ENCODE peak calls at places on chromosomes 3 and 15, in five cellular contexts. D, U, O, C and Y are unnamed samples. For H3K27me3, the result is how much of the 10 kb centered on the place peaks cover.

GRCh38 chr3:58384381-58385090 is 49.1 kb downstream of the PDHB start:
- DNase-seq in D (no peak), U (no peak), O (no peak), C (no peak), Y (no peak)

GRCh38 chr3:187507266-187507665 is 139.1 kb downstream of the RTP4 start:
- DNase-seq in D (no peak), U (no peak), O (no peak), C (no peak), Y (no peak)

GRCh38 chr3:10816019-10816862 is at the start of gene SLC6A11:
- DNase-seq in D (no peak), U (no peak), O (no peak), C (no peak), Y (no peak)

GRCh38 chr3:147383617-147384016 is 22.7 kb downstream of the ZIC4 start:
- DNase-seq in D (no peak), U (no peak), O (no peak), C (no peak), Y (no peak)

GRCh38 chr3:134462236-134463059 is 23.3 kb downstream of the ANAPC13 start:
- DNase-seq in D (no peak), U (peak), O (peak), C (no peak), Y (no peak)

GRCh38 chr3:13015286-13016082 is 57.7 kb downstream of the IQSEC1 start:
- DNase-seq in D (no peak), U (no peak), O (no peak), C (peak), Y (no peak)

GRCh38 chr3:31758342-31758741 is 222.7 kb downstream of the OSBPL10 start:
- DNase-seq in D (no peak), U (no peak), O (no peak), C (no peak), Y (no peak)

GRCh38 chr3:151315136-151315535 is 1.5 kb downstream of the GPR87 start:
- DNase-seq in D (no peak), U (peak), O (no peak), C (no peak), Y (no peak)

GRCh38 chr3:145882416-145882815 is 278.6 kb downstream of the PLOD2 start:
- DNase-seq in D (no peak), U (no peak), O (peak), C (no peak), Y (no peak)

GRCh38 chr3:32780735-32781210 is 37.0 kb upstream of the TRIM71 start:
- DNase-seq in D (no peak), U (no peak), O (peak), C (peak), Y (peak)

GRCh38 chr3:94500146-94500545 is 437.3 kb downstream of the NSUN3 start:
- DNase-seq in D (no peak), U (no peak), O (no peak), C (no peak), Y (no peak)

GRCh38 chr3:58164199-58164879 is 46.4 kb downstream of the DNASE1L3 start:
- DNase-seq in D (no peak), U (no peak), O (no peak), C (no peak), Y (peak)

GRCh38 chr3:28042095-28042635 is 199.3 kb upstream of the CMC1 start:
- DNase-seq in D (no peak), U (no peak), O (no peak), C (no peak), Y (no peak)

GRCh38 chr15:51401872-51402517 is 60.5 kb downstream of the GLDN start:
- DNase-seq in D (no peak), U (no peak), O (peak), C (peak), Y (no peak)

GRCh38 chr15:50355980-50356379 is 982 bp upstream of the GABPB1 start:
- DNase-seq in D (no peak), U (no peak), O (no peak), C (no peak), Y (no peak)

GRCh38 chr3:97692406-97692805 is 72.2 kb upstream of the ARL6 start:
- DNase-seq in D (no peak), U (no peak), O (no peak), C (no peak), Y (no peak)

GRCh38 chr3:58383904-58384303 is 49.7 kb downstream of the PDHB start:
- DNase-seq in D (peak), U (peak), O (peak), C (no peak), Y (peak)

GRCh38 chr15:37370938-37371337 is 270.6 kb upstream of the MEIS2 start:
- DNase-seq in D (no peak), U (no peak), O (no peak), C (no peak), Y (no peak)

GRCh38 chr15:96381463-96381862 is 51.0 kb downstream of the NR2F2 start:
- DNase-seq in D (no peak), U (no peak), O (no peak), C (no peak), Y (no peak)

GRCh38 chr3:31051226-31051625 is 156.8 kb upstream of the GADL1 start:
- DNase-seq in D (no peak), U (peak), O (no peak), C (no peak), Y (no peak)

GRCh38 chr15:83837946-83838571 is 184.1 kb downstream of the ADAMTSL3 start:
- DNase-seq in D (no peak), U (no peak), O (peak), C (no peak), Y (peak)

GRCh38 chr3:45666729-45667440 is 22.3 kb upstream of the SACM1L start:
- DNase-seq in D (no peak), U (no peak), O (peak), C (peak), Y (no peak)

GRCh38 chr3:64918989-64919388 is 231.2 kb upstream of the ADAMTS9 start:
- DNase-seq in D (no peak), U (no peak), O (no peak), C (no peak), Y (no peak)

GRCh38 chr15:47603026-47603425 is 114.3 kb upstream of the SEMA6D start:
- DNase-seq in D (no peak), U (no peak), O (peak), C (no peak), Y (no peak)

GRCh38 chr3:170485696-170486095 is 67.0 kb downstream of the CLDN11 start:
- DNase-seq in D (no peak), U (no peak), O (no peak), C (no peak), Y (no peak)

GRCh38 chr15:46900992-46901391 is 816.3 kb upstream of the SEMA6D start:
- DNase-seq in D (no peak), U (no peak), O (no peak), C (no peak), Y (no peak)

GRCh38 chr3:175585898-175586297 is 726.8 kb downstream of the NAALADL2 start:
- DNase-seq in D (no peak), U (peak), O (peak), C (no peak), Y (no peak)

GRCh38 chr15:40252438-40253178 is 13.7 kb downstream of the PAK6 start:
- DNase-seq in D (no peak), U (no peak), O (no peak), C (no peak), Y (no peak)

GRCh38 chr3:14393440-14394111 is 8.8 kb upstream of the SLC6A6 start:
- DNase-seq in D (no peak), U (no peak), O (peak), C (no peak), Y (no peak)

GRCh38 chr3:61725851-61726333 is 164.5 kb downstream of the PTPRG start:
- DNase-seq in D (no peak), U (no peak), O (peak), C (no peak), Y (no peak)

GRCh38 chr15:66145242-66146182 is 108.0 kb downstream of the MEGF11 start:
- DNase-seq in D (no peak), U (no peak), O (no peak), C (no peak), Y (no peak)

GRCh38 chr3:14472471-14473351 is 67.4 kb downstream of the GRIP2 start:
- DNase-seq in D (no peak), U (peak), O (peak), C (no peak), Y (no peak)

GRCh38 chr15:55289573-55290360 is at the start of gene RAB27A:
- DNase-seq in D (peak), U (peak), O (no peak), C (peak), Y (peak)

GRCh38 chr15:38514601-38515000 is 50.0 kb downstream of the RASGRP1 start:
- DNase-seq in D (no peak), U (no peak), O (no peak), C (no peak), Y (no peak)

GRCh38 chr3:137760341-137761098 is 3.6 kb upstream of the SOX14 start:
- DNase-seq in D (no peak), U (no peak), O (no peak), C (no peak), Y (no peak)
- H3K27me3 ChIP-seq in D (half or more), U (under half), O (half or more), C (under half), Y (half or more)

DNA sequence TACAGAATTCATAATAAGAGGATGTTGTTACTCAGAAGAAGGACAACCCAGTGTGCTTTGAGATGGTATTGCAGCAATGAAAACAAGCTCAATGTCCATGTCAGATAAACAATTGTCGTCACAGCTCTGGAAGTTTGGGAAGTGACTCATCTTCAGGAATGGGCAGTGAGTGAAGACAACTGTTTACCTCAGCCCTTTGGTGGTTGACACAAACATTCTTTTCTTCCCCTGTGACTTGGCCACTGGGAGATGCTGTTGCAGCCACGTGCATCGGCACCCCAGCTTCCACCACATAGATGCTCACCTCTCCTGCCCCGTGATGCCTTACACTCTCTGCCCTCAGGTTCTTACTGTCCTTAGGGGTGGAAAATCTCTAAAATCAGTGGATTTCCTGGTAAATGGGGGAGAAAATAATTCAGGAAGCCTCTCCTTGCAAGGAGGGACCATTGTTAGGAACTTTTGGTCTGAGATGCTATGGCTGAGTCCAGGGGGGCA is 114.1 kb upstream of the GALNT15 start:
- DNase-seq in D (peak), U (peak), O (peak), C (peak), Y (peak)
- H3K4me3 ChIP-seq in D (no peak), U (no peak), O (no peak), C (no peak), Y (no peak)

GRCh38 chr15:81096398-81096797 is 37.7 kb upstream of the CFAP161 start:
- DNase-seq in D (no peak), U (no peak), O (no peak), C (no peak), Y (no peak)

GRCh38 chr15:81097893-81098280 is 36.2 kb upstream of the CFAP161 start:
- DNase-seq in D (peak), U (no peak), O (no peak), C (no peak), Y (no peak)

GRCh38 chr15:81097116-81097892 is 36.8 kb upstream of the CFAP161 start:
- DNase-seq in D (no peak), U (no peak), O (no peak), C (no peak), Y (no peak)

GRCh38 chr15:81098884-81099601 is 35.0 kb upstream of the CFAP161 start:
- DNase-seq in D (no peak), U (no peak), O (no peak), C (no peak), Y (peak)

DNA sequence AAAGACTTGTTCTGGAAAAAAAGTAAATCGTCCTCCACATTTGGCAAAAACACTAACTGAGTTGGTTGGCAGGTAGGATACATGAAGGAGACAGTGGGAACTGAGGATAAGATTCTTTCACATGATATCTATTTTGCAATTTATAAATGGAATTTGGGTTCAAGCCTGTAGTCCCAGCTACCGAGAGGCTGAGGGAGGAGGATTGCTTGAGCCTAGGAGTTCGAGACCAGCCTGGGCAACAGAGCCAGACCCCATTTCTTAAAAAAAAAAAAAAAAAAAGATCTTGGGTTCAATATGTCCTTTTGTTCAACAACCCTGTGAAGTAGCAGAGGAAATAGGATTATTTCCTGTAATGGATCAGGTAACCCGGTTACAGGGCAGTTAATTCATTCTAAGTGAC is 35.7 kb upstream of the CFAP161 start:
- DNase-seq in D (no peak), U (no peak), O (no peak), C (no peak), Y (no peak)
- H3K27ac ChIP-seq in D (no peak), U (no peak), O (no peak), C (no peak), Y (no peak)

DNA sequence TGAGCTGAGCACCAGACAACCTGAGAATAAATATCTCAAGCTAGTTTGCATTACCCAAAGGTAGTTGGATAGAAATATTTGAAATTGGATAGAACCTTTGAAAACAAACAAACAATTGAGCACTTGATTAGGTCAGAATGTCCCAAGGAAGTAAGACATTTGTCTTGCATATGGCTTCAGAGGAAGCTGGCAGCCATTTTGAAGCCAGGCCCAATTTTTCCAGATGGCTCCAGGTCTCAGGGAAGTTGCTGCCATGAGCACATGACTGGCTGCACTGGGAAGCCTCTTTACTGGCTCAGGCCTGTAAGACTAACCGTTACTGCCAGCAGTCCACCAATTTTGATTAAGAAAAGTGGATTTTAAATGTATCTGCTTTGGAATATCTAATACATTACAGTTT is 448.9 kb upstream of the DPH6 start:
- DNase-seq in D (no peak), U (no peak), O (no peak), C (no peak), Y (no peak)
- H3K27me3 ChIP-seq in D (under half), U (under half), O (under half), C (under half), Y (under half)